ENCODE peak calls at places on chromosomes 1 and 21, in six cellular contexts. L is substantia nigra, M is DND-41, S is RWPE1, Q is lung, U is caudate nucleus. Z is an unnamed sample.

GRCh38 chr1:3284691-3285090 is 169.8 kb upstream of the ARHGEF16 start:
- DNase-seq in L (no peak), M (no peak), S (no peak), Q (no peak), U (no peak), Z (no peak)

GRCh38 chr1:20775700-20776099 is 11.4 kb downstream of the HP1BP3 start:
- DNase-seq in L (no peak), M (no peak), S (no peak), Q (no peak), U (no peak), Z (no peak)

GRCh38 chr1:150562384-150563339 is 13.5 kb downstream of the ADAMTSL4 start:
- DNase-seq in L (no peak), M (peak; percentile 65), S (no peak), Q (no peak), U (no peak), Z (peak; percentile 59)

GRCh38 chr1:41345434-41346075 is 15.7 kb upstream of the FOXO6 start:
- DNase-seq in L (no peak), M (no peak), S (no peak), Q (no peak), U (no peak), Z (no peak)

GRCh38 chr1:9473032-9473792 is 66.1 kb upstream of the SLC25A33 start:
- DNase-seq in L (no peak), M (no peak), S (peak; percentile 98), Q (peak; percentile 58), U (no peak), Z (no peak)

GRCh38 chr1:21779613-21780521 is 3.1 kb downstream of the USP48 start:
- DNase-seq in L (no peak), M (no peak), S (no peak), Q (no peak), U (no peak), Z (no peak)

GRCh38 chr1:86948212-86948611 is 33.8 kb downstream of the HS2ST1 start:
- DNase-seq in L (no peak), M (no peak), S (no peak), Q (no peak), U (no peak), Z (no peak)

GRCh38 chr1:98468111-98468717 is 193.3 kb upstream of the SNX7 start:
- DNase-seq in L (no peak), M (peak; percentile 37), S (peak; percentile 31), Q (no peak), U (no peak), Z (no peak)

GRCh38 chr1:27644369-27645070 is 9.5 kb upstream of the FGR start:
- DNase-seq in L (no peak), M (no peak), S (no peak), Q (no peak), U (no peak), Z (no peak)

GRCh38 chr1:95863086-95863485 is 629.1 kb downstream of the RWDD3 start:
- DNase-seq in L (no peak), M (no peak), S (no peak), Q (no peak), U (no peak), Z (no peak)

GRCh38 chr1:5921671-5922070 is 70.6 kb downstream of the NPHP4 start:
- DNase-seq in L (no peak), M (no peak), S (no peak), Q (no peak), U (no peak), Z (no peak)

GRCh38 chr1:181849071-181849470 is 212.4 kb downstream of the ZNF648 start:
- DNase-seq in L (no peak), M (no peak), S (no peak), Q (no peak), U (no peak), Z (no peak)

GRCh38 chr1:212237651-212238050 is 47.6 kb upstream of the PPP2R5A start:
- DNase-seq in L (no peak), M (no peak), S (peak; percentile 41), Q (no peak), U (no peak), Z (no peak)

GRCh38 chr1:184792450-184792969 is 37.9 kb upstream of the EDEM3 start:
- DNase-seq in L (peak; percentile 24), M (no peak), S (peak; percentile 88), Q (peak; percentile 52), U (no peak), Z (no peak)

GRCh38 chr1:236998571-236998970 is 5.7 kb downstream of the MT1HL1 start:
- DNase-seq in L (no peak), M (no peak), S (no peak), Q (no peak), U (no peak), Z (no peak)

GRCh38 chr1:43311521-43311920 is 10.7 kb downstream of the TIE1 start:
- DNase-seq in L (no peak), M (no peak), S (no peak), Q (no peak), U (no peak), Z (no peak)

GRCh38 chr1:226287587-226287986 is 21.4 kb downstream of the LIN9 start:
- DNase-seq in L (no peak), M (no peak), S (no peak), Q (no peak), U (no peak), Z (no peak)

GRCh38 chr1:109356959-109357358 is 40.8 kb downstream of the SORT1 start:
- DNase-seq in L (no peak), M (no peak), S (no peak), Q (no peak), U (no peak), Z (no peak)
- H3K27ac ChIP-seq in L (no peak overlapping the region), M (no peak overlapping the region), S (no peak overlapping the region), Q (no peak overlapping the region), U (no peak overlapping the region), Z (no peak overlapping the region)

GRCh38 chr21:44090332-44090731 is 16.9 kb upstream of the PWP2 start:
- DNase-seq in L (no peak), M (no peak), S (no peak), Q (peak; percentile 19), U (no peak), Z (no peak)
- H3K27ac ChIP-seq in L (peak overlapping the region; percentile 98), M (no peak overlapping the region), S (no peak overlapping the region), Q (no peak overlapping the region), U (peak overlapping the region; percentile 100), Z (peak overlapping the region; percentile 80)

DNA sequence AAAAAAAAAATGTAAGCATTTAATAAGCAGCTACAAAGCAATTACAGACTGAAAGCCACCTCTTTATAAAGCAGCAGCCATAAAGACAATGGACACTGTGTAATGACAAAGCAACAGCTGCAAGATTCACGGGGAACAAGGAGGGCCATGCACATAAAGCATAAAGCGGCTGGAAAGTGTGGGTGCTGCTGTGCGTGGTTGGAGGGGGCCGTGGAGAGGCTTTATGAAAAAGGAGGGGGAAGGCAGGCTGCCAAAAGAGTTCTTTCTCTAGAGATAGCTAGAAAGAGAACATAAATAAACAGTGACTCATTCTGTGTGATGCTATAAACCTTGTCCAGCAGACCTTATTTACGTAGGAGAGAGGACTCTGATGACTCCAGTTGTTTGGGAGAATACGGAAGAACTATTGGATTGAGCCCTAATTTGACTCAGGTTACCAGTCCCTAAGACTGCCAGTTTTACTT is 49.3 kb downstream of the ADAMTS1 start:
- DNase-seq in L (peak; percentile 56), M (peak; percentile 21), S (peak; percentile 67), Q (no peak), U (peak; percentile 3), Z (no peak)
- H3K27ac ChIP-seq in L (peak overlapping the region; percentile 82), M (no peak overlapping the region), S (no peak overlapping the region), Q (no peak overlapping the region), U (peak overlapping the region; percentile 77), Z (no peak overlapping the region)

GRCh38 chr1:2190491-2190976 is 4.0 kb downstream of the FAAP20 start:
- DNase-seq in L (no peak), M (no peak), S (no peak), Q (no peak), U (no peak), Z (no peak)
- H3K27ac ChIP-seq in L (peak overlapping the region; percentile 85), M (no peak overlapping the region), S (peak overlapping the region; percentile 97), Q (peak overlapping the region; percentile 97), U (peak overlapping the region; percentile 96), Z (no peak overlapping the region)

GRCh38 chr1:66316464-66317155 is 217.3 kb upstream of the SGIP1 start:
- DNase-seq in L (no peak), M (no peak), S (no peak), Q (no peak), U (no peak), Z (no peak)
- H3K27ac ChIP-seq in L (no peak overlapping the region), M (no peak overlapping the region), S (no peak overlapping the region), Q (no peak overlapping the region), U (peak overlapping the region; percentile 13), Z (no peak overlapping the region)

GRCh38 chr1:228084325-228084724 is 1.8 kb downstream of the ARF1 start:
- DNase-seq in L (no peak), M (no peak), S (no peak), Q (no peak), U (no peak), Z (no peak)
- H3K27ac ChIP-seq in L (peak overlapping the region; percentile 89), M (peak overlapping the region; percentile 92), S (peak overlapping the region; percentile 85), Q (peak overlapping the region; percentile 100), U (peak overlapping the region; percentile 9), Z (no peak overlapping the region)

GRCh38 chr1:24149854-24150227 is 6.9 kb upstream of the IL22RA1 start:
- DNase-seq in L (no peak), M (no peak), S (peak; percentile 81), Q (no peak), U (no peak), Z (peak; percentile 8)

GRCh38 chr1:24150228-24151174 is 7.6 kb upstream of the IL22RA1 start:
- DNase-seq in L (peak; percentile 65), M (peak; percentile 82), S (peak; percentile 79), Q (peak; percentile 93), U (peak; percentile 32), Z (peak; percentile 87)

GRCh38 chr1:24154215-24154614 is 11.3 kb upstream of the IL22RA1 start:
- DNase-seq in L (no peak), M (no peak), S (no peak), Q (no peak), U (no peak), Z (no peak)

GRCh38 chr1:24152631-24153494 is 9.9 kb upstream of the IL22RA1 start:
- DNase-seq in L (no peak), M (no peak), S (no peak), Q (no peak), U (no peak), Z (no peak)

DNA sequence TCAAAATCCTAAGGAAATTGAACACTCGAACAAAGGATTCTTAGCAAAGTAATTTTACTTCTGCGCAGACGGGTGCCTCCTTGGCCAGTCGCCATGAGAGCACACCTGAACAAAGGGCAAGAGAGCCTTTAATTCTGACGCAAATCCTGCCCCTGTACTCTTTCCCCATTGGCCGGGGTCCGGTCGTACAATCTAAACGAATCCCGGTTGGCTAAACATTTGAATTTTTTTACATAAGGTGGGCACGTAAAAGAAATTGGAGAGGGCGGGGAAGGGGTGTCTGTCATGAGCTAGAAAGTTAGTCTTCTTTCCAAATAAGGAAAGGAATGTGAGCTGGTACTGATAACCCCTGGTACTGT is 8.2 kb upstream of the IL22RA1 start:
- DNase-seq in L (no peak), M (no peak), S (peak; percentile 41), Q (no peak), U (no peak), Z (no peak)
- H3K27ac ChIP-seq in L (no peak overlapping the region), M (no peak overlapping the region), S (peak overlapping the region; percentile 89), Q (no peak overlapping the region), U (no peak overlapping the region), Z (no peak overlapping the region)

Z was measured in CD4-positive, alpha-beta T cell.